ENCODE peak calls at places on chromosomes 16 and 17, in five cellular contexts. I is amygdala; S is T-helper 2 cell; N is stimulated activated CD8-positive, alpha-beta memory T cell treated with anti-CD3 and anti-CD28 coated beads, Interleukin-15, amount 100 ng/mL, for 48 hours; X is HCEC 1CT. R is an unnamed sample.

GRCh38 chr17:31744541-31744951 is 114.5 kb downstream of the COPRS start:
- DNase-seq in I (no peak), S (no peak), N (no peak), X (no peak), R (no peak)

GRCh38 chr16:31354394-31355291 is at the start of gene ITGAX:
- DNase-seq in I (no peak), S (no peak), N (peak; percentile 83), X (peak; percentile 40), R (peak; percentile 53)

GRCh38 chr17:75571197-75571884 is 16.3 kb upstream of the MYO15B start:
- DNase-seq in I (no peak), S (no peak), N (no peak), X (no peak), R (no peak)

GRCh38 chr16:28845173-28846079 is 722 bp downstream of the TUFM start:
- DNase-seq in I (no peak), S (no peak), N (peak; percentile 30), X (peak; percentile 1), R (peak; percentile 40)

GRCh38 chr17:1039511-1040215 is 42.7 kb downstream of the TIMM22 start:
- DNase-seq in I (no peak), S (no peak), N (no peak), X (no peak), R (no peak)

GRCh38 chr17:75361344-75361743 is 44.1 kb downstream of the GRB2 start:
- DNase-seq in I (no peak), S (no peak), N (no peak), X (no peak), R (no peak)

GRCh38 chr17:50055426-50056216 is at the start of gene ITGA3:
- DNase-seq in I (peak; percentile 43), S (peak; percentile 60), N (peak; percentile 53), X (peak; percentile 86), R (peak; percentile 94)

GRCh38 chr17:41579484-41580243 is 7.0 kb downstream of the KRT14 start:
- DNase-seq in I (no peak), S (peak; percentile 39), N (peak; percentile 63), X (peak; percentile 21), R (peak; percentile 83)

GRCh38 chr17:70365098-70365583 is 195.8 kb downstream of the KCNJ2 start:
- DNase-seq in I (no peak), S (no peak), N (no peak), X (peak; percentile 62), R (peak; percentile 48)

GRCh38 chr16:49597796-49598195 is 224.2 kb downstream of the C16orf78 start:
- DNase-seq in I (no peak), S (no peak), N (no peak), X (no peak), R (no peak)

GRCh38 chr16:79307214-79307613 is 293.3 kb downstream of the MAF start:
- DNase-seq in I (no peak), S (no peak), N (no peak), X (no peak), R (no peak)

GRCh38 chr17:79616801-79617200 is 6.0 kb upstream of the RBFOX3 start:
- DNase-seq in I (no peak), S (no peak), N (no peak), X (no peak), R (no peak)

GRCh38 chr16:1047123-1047522 is 25.4 kb upstream of the SSTR5 start:
- DNase-seq in I (no peak), S (no peak), N (no peak), X (no peak), R (no peak)

GRCh38 chr17:28372945-28373274 is 1.4 kb downstream of the SARM1 start:
- DNase-seq in I (no peak), S (no peak), N (no peak), X (no peak), R (no peak)